ENCODE peak calls at places on chromosomes 6 and 20, in four cellular contexts. One of them, this sample, is unnamed.

GRCh38 chr20:35845561-35845960 is 73.7 kb downstream of the PHF20 start:
- DNase-seq in effector memory CD8-positive, alpha-beta T cell: no peak
- DNase-seq in iris pigment epithelial cell: peak; percentile 23
- DNase-seq in NCI-H1092 treated with DMSO at 0.1 percent for 48 hours: no peak
- DNase-seq in this sample: no peak

GRCh38 chr6:13395272-13396237 is 67.2 kb upstream of the TBC1D7 start:
- DNase-seq in effector memory CD8-positive, alpha-beta T cell: no peak
- DNase-seq in iris pigment epithelial cell: peak; percentile 92
- DNase-seq in NCI-H1092 treated with DMSO at 0.1 percent for 48 hours: no peak
- DNase-seq in this sample: peak; percentile 89

GRCh38 chr6:12012566-12013367 is 655 bp downstream of the HIVEP1 start:
- DNase-seq in effector memory CD8-positive, alpha-beta T cell: peak; percentile 61
- DNase-seq in iris pigment epithelial cell: peak; percentile 93
- DNase-seq in NCI-H1092 treated with DMSO at 0.1 percent for 48 hours: peak; percentile 45
- DNase-seq in this sample: peak; percentile 94

GRCh38 chr20:20334489-20334888 is 33.4 kb upstream of the INSM1 start:
- DNase-seq in effector memory CD8-positive, alpha-beta T cell: no peak
- DNase-seq in iris pigment epithelial cell: no peak
- DNase-seq in NCI-H1092 treated with DMSO at 0.1 percent for 48 hours: no peak
- DNase-seq in this sample: no peak

GRCh38 chr6:158204616-158205015 is 36.5 kb downstream of the GTF2H5 start:
- DNase-seq in effector memory CD8-positive, alpha-beta T cell: no peak
- DNase-seq in iris pigment epithelial cell: no peak
- DNase-seq in NCI-H1092 treated with DMSO at 0.1 percent for 48 hours: no peak
- DNase-seq in this sample: no peak

GRCh38 chr6:3755637-3756515 is 4.4 kb upstream of the PXDC1 start:
- DNase-seq in effector memory CD8-positive, alpha-beta T cell: no peak
- DNase-seq in iris pigment epithelial cell: no peak
- DNase-seq in NCI-H1092 treated with DMSO at 0.1 percent for 48 hours: no peak
- DNase-seq in this sample: no peak

GRCh38 chr6:165325609-165326008 is 16.2 kb upstream of the C6orf118 start:
- DNase-seq in effector memory CD8-positive, alpha-beta T cell: no peak
- DNase-seq in iris pigment epithelial cell: no peak
- DNase-seq in NCI-H1092 treated with DMSO at 0.1 percent for 48 hours: no peak
- DNase-seq in this sample: no peak

GRCh38 chr20:63774348-63774735 is 34.8 kb downstream of the SLC2A4RG start:
- DNase-seq in effector memory CD8-positive, alpha-beta T cell: no peak
- DNase-seq in iris pigment epithelial cell: no peak
- DNase-seq in NCI-H1092 treated with DMSO at 0.1 percent for 48 hours: no peak
- DNase-seq in this sample: no peak

GRCh38 chr20:2065111-2065510 is 36.5 kb upstream of the STK35 start:
- DNase-seq in effector memory CD8-positive, alpha-beta T cell: no peak
- DNase-seq in iris pigment epithelial cell: no peak
- DNase-seq in NCI-H1092 treated with DMSO at 0.1 percent for 48 hours: no peak
- DNase-seq in this sample: no peak